ENCODE peak calls at places on chromosome 9, in six cellular contexts. F, U, M, X, H and V are unnamed samples.
A peak's percentile ranks its signal among the peaks of the same experiment; 100 is the strongest.

GRCh38 chr9:19782005-19782404 is 6.8 kb downstream of the SLC24A2 start:
- DNase-seq in M (no peak), F (no peak), U (no peak), X (no peak), H (peak; percentile 2), V (no peak)

GRCh38 chr9:16884952-16885513 is 14.6 kb upstream of the BNC2 start:
- DNase-seq in F (peak; percentile 16), H (no peak), X (peak; percentile 79), M (peak; percentile 25), U (no peak), V (no peak)

GRCh38 chr9:129620669-129621295 is at the start of gene C9orf50:
- DNase-seq in M (no peak), F (no peak), U (no peak), X (no peak), H (no peak), V (no peak)

GRCh38 chr9:127209948-127210621 is 54.5 kb upstream of the GARNL3 start:
- DNase-seq in F (no peak), X (no peak), U (no peak), M (peak; percentile 41), H (no peak), V (no peak)

GRCh38 chr9:79583957-79584654 is 12.3 kb downstream of the TLE4 start:
- DNase-seq in F (peak; percentile 23), X (peak; percentile 75), H (no peak), M (peak; percentile 80), U (no peak), V (no peak)

GRCh38 chr9:116737137-116737546 is 50.0 kb downstream of the TRIM32 start:
- DNase-seq in X (peak; percentile 74), M (peak; percentile 89), F (peak; percentile 84), U (peak; percentile 60), H (peak; percentile 79), V (no peak)

GRCh38 chr9:133108794-133109641 is 12.0 kb downstream of the RALGDS start:
- DNase-seq in U (peak; percentile 26), H (no peak), F (peak; percentile 10), X (peak; percentile 61), M (no peak), V (no peak)

GRCh38 chr9:121082075-121082474 is 7.3 kb downstream of the CNTRL start:
- DNase-seq in M (no peak), H (no peak), U (no peak), F (no peak), X (no peak), V (no peak)

GRCh38 chr9:98248737-98249474 is 6.5 kb downstream of the TBC1D2 start:
- DNase-seq in H (peak; percentile 77), X (peak; percentile 78), M (peak; percentile 40), F (peak; percentile 55), U (no peak), V (no peak)

GRCh38 chr9:129930743-129931142 is 95.5 kb downstream of the USP20 start:
- DNase-seq in H (no peak), M (no peak), U (no peak), F (no peak), X (no peak), V (no peak)

GRCh38 chr9:82605657-82606031 is 457.3 kb downstream of the RASEF start:
- DNase-seq in U (no peak), X (no peak), M (no peak), F (no peak), H (no peak), V (no peak)

GRCh38 chr9:83978992-83979811 is 813 bp downstream of the HNRNPK start:
- DNase-seq in H (peak; percentile 81), U (peak; percentile 91), X (peak; percentile 92), M (peak; percentile 92), F (peak; percentile 93), V (peak; percentile 96)

GRCh38 chr9:95341262-95342011 is 23.9 kb upstream of the FANCC start:
- DNase-seq in X (no peak), U (no peak), H (peak; percentile 38), M (peak; percentile 63), F (no peak), V (peak; percentile 77)

GRCh38 chr9:7976167-7976755 is 176.7 kb upstream of the DMAC1 start:
- DNase-seq in X (no peak), H (no peak), F (no peak), U (no peak), M (no peak), V (no peak)

GRCh38 chr9:102135768-102136167 is 397.3 kb upstream of the GRIN3A start:
- DNase-seq in H (no peak), X (no peak), M (no peak), U (no peak), F (no peak), V (no peak)

GRCh38 chr9:131167936-131168335 is 42.5 kb downstream of the NUP214 start:
- DNase-seq in F (no peak), X (no peak), U (no peak), M (no peak), H (no peak), V (no peak)

GRCh38 chr9:107953556-107954158 is 464.1 kb upstream of the KLF4 start:
- DNase-seq in F (no peak), U (no peak), X (no peak), M (no peak), H (no peak), V (no peak)

GRCh38 chr9:113416149-113416726 is 5.7 kb downstream of the C9orf43 start:
- DNase-seq in H (no peak), M (no peak), F (no peak), X (no peak), U (no peak), V (no peak)

GRCh38 chr9:93582115-93582514 is 5.7 kb downstream of the PHF2 start:
- DNase-seq in U (no peak), H (no peak), M (no peak), X (no peak), F (no peak), V (no peak)

GRCh38 chr9:133042676-133043075 is 11.9 kb downstream of the GTF3C5 start:
- DNase-seq in X (no peak), H (no peak), M (no peak), F (peak; percentile 48), U (no peak), V (no peak)

GRCh38 chr9:6620796-6621195 is 24.7 kb downstream of the GLDC start:
- DNase-seq in U (no peak), M (no peak), H (no peak), X (no peak), F (no peak), V (no peak)

GRCh38 chr9:111969622-111970021 is 73.0 kb downstream of the UGCG start:
- DNase-seq in U (no peak), H (no peak), M (no peak), F (no peak), X (no peak), V (no peak)

GRCh38 chr9:133035669-133036068 is 4.9 kb downstream of the GTF3C5 start:
- DNase-seq in X (no peak), M (no peak), F (no peak), U (no peak), H (no peak), V (no peak)

GRCh38 chr9:76394896-76395244 is 644 bp upstream of the RFK start:
- DNase-seq in M (peak; percentile 74), H (peak; percentile 85), F (peak; percentile 76), X (peak; percentile 79), U (no peak), V (no peak)

GRCh38 chr9:33187519-33188218 is 20.5 kb upstream of the B4GALT1 start:
- DNase-seq in X (peak; percentile 80), M (peak; percentile 61), U (peak; percentile 70), H (no peak), F (no peak), V (no peak)

GRCh38 chr9:89605181-89606048 is 603 bp downstream of the GADD45G start:
- DNase-seq in U (peak; percentile 75), X (peak; percentile 87), F (peak; percentile 66), H (peak; percentile 9), M (peak; percentile 48), V (no peak)
- TF ChIP-seq POLR2A in U (no peak), X (no peak), F (no peak), H (no peak), M (no peak), V (no peak)

GRCh38 chr9:134552349-134552990 is 89.1 kb upstream of the COL5A1 start:
- DNase-seq in X (peak; percentile 60), H (no peak), F (no peak), U (no peak), M (no peak), V (no peak)

GRCh38 chr9:134554750-134555655 is 86.6 kb upstream of the COL5A1 start:
- DNase-seq in F (no peak), U (no peak), X (peak; percentile 63), M (no peak), H (no peak), V (no peak)

GRCh38 chr9:134553061-134553891 is 88.3 kb upstream of the COL5A1 start:
- DNase-seq in U (no peak), X (peak; percentile 65), H (no peak), F (no peak), M (no peak), V (no peak)

GRCh38 chr9:134551657-134552348 is 89.8 kb upstream of the COL5A1 start:
- DNase-seq in H (peak; percentile 48), X (no peak), F (no peak), U (no peak), M (no peak), V (no peak)

GRCh38 chr9:134554011-134554749 is 87.4 kb upstream of the COL5A1 start:
- DNase-seq in U (no peak), M (no peak), H (no peak), F (no peak), X (peak; percentile 64), V (no peak)
- H3K4me1 ChIP-seq in U (no peaks in the 10 kb centered on the region), M (no peaks in the 10 kb centered on the region), H (peaks cover 23% of the 10 kb centered on the region), F (no peaks in the 10 kb centered on the region), X (no peaks in the 10 kb centered on the region), V (peaks cover 32% of the 10 kb centered on the region)

DNA sequence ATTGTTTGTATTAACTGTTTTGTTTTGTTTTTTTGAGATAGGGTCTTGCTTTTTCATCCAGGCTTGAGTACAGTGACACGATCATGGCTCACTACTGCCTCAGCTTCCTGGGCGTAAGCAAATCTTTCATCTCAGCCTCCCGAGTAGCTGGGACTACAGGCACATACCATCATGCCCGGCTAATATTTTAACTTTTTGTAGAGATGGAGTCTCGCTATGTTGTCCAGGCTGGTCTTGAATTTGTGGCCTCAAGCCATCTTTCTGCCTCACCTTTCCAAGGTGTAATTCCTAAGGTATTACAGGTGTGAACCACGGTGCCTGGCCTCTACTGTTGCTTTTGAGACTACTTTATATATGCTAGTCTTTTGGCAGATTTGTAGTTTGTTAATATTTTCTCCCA is 8.4 kb downstream of the RCL1 start:
- DNase-seq in X (no peak), F (no peak), H (no peak), U (no peak), M (no peak), V (no peak)
- TF ChIP-seq POLR2A in X (no peak), F (no peak), H (no peak), U (no peak), M (no peak), V (no peak)

DNA sequence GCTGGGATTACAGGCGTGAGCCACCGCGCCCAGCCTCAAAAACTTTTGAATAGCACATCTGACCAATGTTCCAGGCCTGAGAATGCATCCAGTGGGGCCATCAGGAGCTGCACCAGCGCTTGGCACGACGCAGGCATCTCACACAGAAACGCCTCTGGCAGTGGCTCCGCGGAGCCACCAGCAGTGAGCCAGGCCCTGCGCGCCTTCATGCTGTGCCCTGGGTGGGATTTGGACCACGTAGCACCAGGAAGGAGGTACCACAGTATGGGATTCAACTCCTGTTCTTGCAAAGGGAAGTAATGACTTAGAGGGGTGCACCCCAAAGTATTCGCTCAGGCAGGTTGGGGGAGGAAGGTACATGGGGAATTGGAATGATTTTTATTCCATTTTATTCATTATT is 3.0 kb downstream of the CCDC187 start:
- DNase-seq in X (no peak), U (no peak), H (no peak), F (no peak), M (no peak), V (no peak)
- H3K4me1 ChIP-seq in X (no peaks in the 10 kb centered on the region), U (no peaks in the 10 kb centered on the region), H (no peaks in the 10 kb centered on the region), F (no peaks in the 10 kb centered on the region), M (no peaks in the 10 kb centered on the region), V (no peaks in the 10 kb centered on the region)

GRCh38 chr9:105360344-105360743 is 87.5 kb upstream of the FSD1L start:
- DNase-seq in M (no peak), H (peak; percentile 4), U (no peak), X (no peak), F (no peak), V (no peak)
- TF ChIP-seq POLR2A in M (no peak), H (no peak), U (no peak), X (no peak), F (no peak), V (no peak)